ENCODE peak calls at places on chromosomes 6 and 20, in five cellular contexts. X is T follicular helper cell, T is mucosa of descending colon, O is endodermal cell, M is NCI-H774. D is an unnamed sample.

GRCh38 chr6:11756726-11757125 is 21.9 kb downstream of the ADTRP start:
- DNase-seq in T (no peak), X (no peak), M (no peak), O (no peak), D (no peak)

GRCh38 chr20:13784271-13784892 is 337 bp downstream of the ESF1 start:
- DNase-seq in T (no peak), X (no peak), O (no peak), M (no peak), D (no peak)

GRCh38 chr20:33415948-33416347 is 14.6 kb upstream of the CDK5RAP1 start:
- DNase-seq in X (no peak), T (no peak), O (peak), M (no peak), D (no peak)

GRCh38 chr20:5947276-5947675 is 3.1 kb downstream of the TRMT6 start:
- DNase-seq in M (no peak), O (no peak), T (no peak), X (no peak), D (no peak)

GRCh38 chr20:8798505-8798904 is 270.4 kb upstream of the PLCB4 start:
- DNase-seq in M (no peak), X (no peak), T (no peak), O (no peak), D (no peak)

GRCh38 chr20:48205786-48206185 is 420.5 kb upstream of the SULF2 start:
- DNase-seq in O (peak), X (no peak), M (no peak), T (no peak), D (no peak)

GRCh38 chr6:38153946-38154345 is 334.4 kb downstream of the ZFAND3 start:
- DNase-seq in O (no peak), M (no peak), X (no peak), T (no peak), D (no peak)

GRCh38 chr20:52889225-52889624 is 82.9 kb upstream of the TSHZ2 start:
- DNase-seq in X (no peak), O (no peak), T (no peak), M (no peak), D (no peak)

GRCh38 chr6:161212902-161213301 is 61.0 kb downstream of the AGPAT4 start:
- DNase-seq in O (no peak), M (no peak), T (no peak), X (no peak), D (no peak)

GRCh38 chr6:113293106-113293505 is 564.0 kb upstream of the MARCKS start:
- DNase-seq in X (no peak), T (no peak), M (no peak), O (no peak), D (no peak)

GRCh38 chr6:138560130-138560850 is 61.0 kb upstream of the NHSL1 start:
- DNase-seq in O (no peak), M (no peak), X (no peak), T (no peak), D (no peak)

GRCh38 chr6:156720739-156721714 is 56.2 kb upstream of the ARID1B start:
- DNase-seq in X (no peak), M (no peak), T (peak), O (peak), D (no peak)

GRCh38 chr6:55445648-55446204 is 118.5 kb downstream of the GFRAL start:
- DNase-seq in O (no peak), M (peak), T (no peak), X (no peak), D (no peak)

GRCh38 chr6:42193491-42193894 is 1.3 kb downstream of the GUCA1B start:
- DNase-seq in M (no peak), O (peak), T (no peak), X (no peak), D (no peak)

GRCh38 chr20:25273541-25274358 is 25.9 kb downstream of the PYGB start:
- DNase-seq in X (no peak), O (no peak), T (no peak), M (no peak), D (no peak)

GRCh38 chr6:151773382-151773781 is 34.1 kb upstream of the ESR1 start:
- DNase-seq in X (no peak), M (no peak), T (no peak), O (peak), D (no peak)

D was measured in memory B cell.